ENCODE peak calls at places on chromosomes 2 and 18, in seven cellular contexts. G, A, M, Z, V, Q and U are unnamed samples.

GRCh38 chr2:205673312-205673711 is 9.0 kb upstream of the NRP2 start:
- DNase-seq in A (no peak), G (no peak), V (no peak), M (no peak), Z (no peak), Q (no peak), U (no peak)

GRCh38 chr2:64212801-64213321 is 68.6 kb upstream of the PELI1 start:
- DNase-seq in M (no peak), V (no peak), A (no peak), G (peak; percentile 61), Z (no peak), Q (no peak), U (peak; percentile 29)

GRCh38 chr18:76805221-76805620 is 17.1 kb upstream of the ZNF236 start:
- DNase-seq in G (no peak), Q (no peak), V (no peak), A (no peak), M (no peak), Z (no peak), U (no peak)

GRCh38 chr2:224838335-224838734 is 122.2 kb upstream of the CCDC195 start:
- DNase-seq in M (no peak), G (no peak), Z (no peak), A (no peak), V (peak; percentile 45), Q (no peak), U (no peak)

GRCh38 chr18:2656237-2657042 is 914 bp downstream of the SMCHD1 start:
- DNase-seq in Z (no peak), V (no peak), A (peak; percentile 45), Q (no peak), G (peak; percentile 60), M (peak; percentile 58), U (no peak)

GRCh38 chr18:12255626-12256026 is 1.5 kb downstream of the CIDEA start:
- DNase-seq in Z (no peak), V (no peak), G (no peak), M (no peak), Q (no peak), A (no peak), U (no peak)

GRCh38 chr2:170307988-170308387 is 130.0 kb downstream of the MYO3B start:
- DNase-seq in M (no peak), G (no peak), Q (no peak), V (no peak), Z (no peak), A (no peak), U (no peak)

GRCh38 chr18:10010611-10011015 is 96.8 kb downstream of the VAPA start:
- DNase-seq in G (no peak), M (peak; percentile 81), Z (no peak), V (peak; percentile 15), Q (no peak), A (no peak), U (no peak)

GRCh38 chr2:28280576-28280975 is 112.1 kb upstream of the FOSL2 start:
- DNase-seq in V (no peak), G (no peak), Q (no peak), Z (no peak), A (no peak), M (peak; percentile 62), U (no peak)

GRCh38 chr2:225171350-225171749 is 129.1 kb upstream of the DOCK10 start:
- DNase-seq in M (no peak), G (no peak), Q (no peak), Z (no peak), V (no peak), A (no peak), U (no peak)

GRCh38 chr2:173584676-173585453 is 230.2 kb downstream of the CDCA7 start:
- DNase-seq in Q (no peak), Z (no peak), M (no peak), G (no peak), A (no peak), V (no peak), U (no peak)

GRCh38 chr2:227491391-227491790 is 19.4 kb downstream of the AGFG1 start:
- DNase-seq in A (no peak), G (no peak), Q (no peak), Z (no peak), M (no peak), V (no peak), U (no peak)

GRCh38 chr2:12317853-12318426 is 398.8 kb upstream of the TRIB2 start:
- DNase-seq in V (no peak), A (no peak), M (no peak), Z (no peak), Q (peak; percentile 25), G (no peak), U (no peak)

GRCh38 chr18:74498712-74499629 is 2.8 kb downstream of the CNDP2 start:
- DNase-seq in Q (peak; percentile 29), M (peak; percentile 66), V (no peak), G (peak; percentile 88), Z (peak; percentile 23), A (no peak), U (peak; percentile 71)

GRCh38 chr2:231685349-231686191 is 22.8 kb upstream of the PTMA start:
- DNase-seq in V (no peak), G (no peak), Z (peak; percentile 72), Q (no peak), M (no peak), A (no peak), U (no peak)

GRCh38 chr2:121519153-121519552 is 11.5 kb upstream of the RNU4ATAC start:
- DNase-seq in G (no peak), A (no peak), V (no peak), Q (no peak), M (no peak), Z (no peak), U (no peak)

GRCh38 chr18:79965119-79965902 is 868 bp downstream of the HSBP1L1 start:
- DNase-seq in V (no peak), M (no peak), A (peak; percentile 55), Q (peak; percentile 46), G (peak; percentile 55), Z (no peak), U (no peak)

GRCh38 chr2:222232846-222233245 is 66.0 kb downstream of the PAX3 start:
- DNase-seq in Z (no peak), G (no peak), Q (no peak), M (no peak), A (no peak), V (no peak), U (no peak)

GRCh38 chr2:233928594-233929351 is 11.6 kb downstream of the TRPM8 start:
- DNase-seq in V (no peak), Z (no peak), M (no peak), Q (peak; percentile 38), G (peak; percentile 55), A (peak; percentile 51), U (no peak)

GRCh38 chr2:219057709-219058540 is 2.8 kb downstream of the IHH start:
- DNase-seq in Z (peak; percentile 50), M (peak; percentile 77), G (peak; percentile 87), V (peak; percentile 26), A (peak; percentile 76), Q (peak; percentile 56), U (peak; percentile 90)

GRCh38 chr2:55500025-55500424 is 19.5 kb upstream of the CFAP36 start:
- DNase-seq in M (no peak), V (no peak), Z (no peak), G (no peak), Q (peak; percentile 72), A (no peak), U (no peak)

GRCh38 chr2:71558300-71559051 is 105.1 kb downstream of the DYSF start:
- DNase-seq in Q (no peak), Z (no peak), A (no peak), G (no peak), V (no peak), M (no peak), U (no peak)